ENCODE peak calls at places on chromosomes 7 and 10, in seven cellular contexts. K is iPS-NIHi11, J is Caki2, W is T-helper 2 cell, G is HT-29, O is activated gamma-delta T cell, H is NCI-H1694 treated with DMSO at 0.1 percent for 48 hours. B is an unnamed sample.

GRCh38 chr7:47795631-47796030 is 152.6 kb downstream of the PKD1L1 start:
- DNase-seq in K (no peak), G (no peak), J (peak), W (no peak), H (no peak), O (no peak), B (no peak)

GRCh38 chr7:151249034-151249731 is 689 bp upstream of the SMARCD3 start:
- DNase-seq in J (peak), H (no peak), W (no peak), K (peak), G (no peak), O (no peak), B (no peak)

GRCh38 chr10:82150123-82150900 is 275.3 kb downstream of the NRG3 start:
- DNase-seq in K (peak), O (no peak), W (no peak), G (peak), H (peak), J (no peak), B (peak)

GRCh38 chr10:42864575-42864974 is 82.0 kb downstream of the BMS1 start:
- DNase-seq in J (peak), O (no peak), K (no peak), G (peak), W (no peak), H (no peak), B (no peak)

GRCh38 chr10:75049316-75050285 is 61.9 kb upstream of the SAMD8 start:
- DNase-seq in O (no peak), K (no peak), G (no peak), H (no peak), W (no peak), J (no peak), B (no peak)

GRCh38 chr7:102042016-102042656 is 224.7 kb downstream of the CUX1 start:
- DNase-seq in H (no peak), J (no peak), O (no peak), W (no peak), G (no peak), K (no peak), B (no peak)

GRCh38 chr7:52540041-52540440 is 495.4 kb upstream of the POM121L12 start:
- DNase-seq in O (no peak), K (no peak), G (peak), J (peak), W (no peak), H (no peak), B (no peak)

GRCh38 chr7:29328050-29328449 is 133.5 kb downstream of the CHN2 start:
- DNase-seq in K (no peak), J (no peak), H (no peak), O (no peak), G (no peak), W (no peak), B (no peak)

GRCh38 chr7:144437370-144438191 is 34.1 kb upstream of the NOBOX start:
- DNase-seq in K (peak), O (no peak), J (peak), G (peak), H (peak), W (no peak), B (peak)

GRCh38 chr10:59857049-59857448 is 49.3 kb downstream of the CCDC6 start:
- DNase-seq in J (no peak), H (no peak), K (no peak), O (no peak), W (no peak), G (no peak), B (no peak)

GRCh38 chr7:48074231-48074654 is 14.8 kb upstream of the UPP1 start:
- DNase-seq in W (no peak), O (no peak), H (no peak), J (no peak), K (no peak), G (no peak), B (no peak)

GRCh38 chr7:83872501-83872900 is 223.6 kb upstream of the SEMA3E start:
- DNase-seq in K (no peak), W (no peak), H (no peak), J (no peak), O (no peak), G (peak), B (no peak)

GRCh38 chr10:71868192-71868697 is 17.2 kb upstream of the PSAP start:
- DNase-seq in H (no peak), K (no peak), G (peak), J (peak), O (no peak), W (no peak), B (no peak)

GRCh38 chr10:71857934-71858890 is 7.2 kb upstream of the PSAP start:
- DNase-seq in G (no peak), W (no peak), J (no peak), H (no peak), O (no peak), K (no peak), B (no peak)

GRCh38 chr10:110330675-110331074 is 26.0 kb upstream of the SMNDC1 start:
- DNase-seq in O (no peak), G (no peak), J (no peak), W (no peak), K (no peak), H (no peak), B (no peak)